ENCODE peak calls at places on chromosomes 3 and 15, in nine cellular contexts. N is aorta, J is skeletal muscle cell, K is substantia nigra, Z is activated B cell treated with CpG ODN at 0.5 μM for 24 hours, S is HEK293T, T is Panc1, B is fibroblast of mammary gland, C is NCI-H1092 treated with DMSO at 0.1 percent for 48 hours. Y is an unnamed sample.

GRCh38 chr15:26838742-26839460 is 28.0 kb upstream of the GABRA5 start:
- DNase-seq in C (no peak), T (no peak), K (no peak), B (no peak), N (no peak), S (peak; percentile 69), Z (no peak), J (no peak), Y (no peak)

GRCh38 chr3:25837038-25837437 is 47.1 kb downstream of the OXSM start:
- DNase-seq in S (no peak), C (no peak), T (no peak), J (no peak), Z (no peak), N (no peak), K (no peak), B (no peak), Y (no peak)

GRCh38 chr3:118938183-118938961 is 96.3 kb downstream of the IGSF11 start:
- DNase-seq in J (no peak), Z (no peak), T (no peak), C (no peak), N (no peak), K (no peak), B (peak; percentile 21), S (no peak), Y (peak; percentile 47)

GRCh38 chr3:25156526-25157075 is 271.5 kb upstream of the RARB start:
- DNase-seq in C (no peak), Z (no peak), N (no peak), S (no peak), T (no peak), J (peak; percentile 20), B (peak; percentile 56), K (no peak), Y (peak; percentile 76)

GRCh38 chr3:10511809-10512494 is 6.6 kb upstream of the ATP2B2 start:
- DNase-seq in N (peak; percentile 45), Z (no peak), S (no peak), B (peak; percentile 21), C (no peak), J (peak; percentile 36), K (no peak), T (no peak), Y (no peak)

GRCh38 chr15:30906366-30906765 is 2.7 kb downstream of the FAN1 start:
- DNase-seq in J (no peak), Z (no peak), B (no peak), T (no peak), C (no peak), K (no peak), N (no peak), S (no peak), Y (no peak)

GRCh38 chr3:129663045-129663446 is 56.6 kb upstream of the PLXND1 start:
- DNase-seq in B (no peak), N (no peak), T (no peak), K (no peak), S (no peak), Z (no peak), J (no peak), C (no peak), Y (no peak)

GRCh38 chr3:50807266-50807665 is 132.5 kb downstream of the DOCK3 start:
- DNase-seq in J (no peak), B (no peak), T (no peak), K (no peak), Z (no peak), S (no peak), C (peak; percentile 11), N (no peak), Y (peak; percentile 66)

GRCh38 chr3:132867956-132868355 is 145.7 kb upstream of the NPHP3 start:
- DNase-seq in C (no peak), B (peak; percentile 61), T (no peak), S (no peak), Z (no peak), N (no peak), K (no peak), J (no peak), Y (no peak)

GRCh38 chr3:193943200-193943599 is 192.7 kb upstream of the HES1 start:
- DNase-seq in S (no peak), Z (no peak), C (no peak), K (no peak), N (no peak), B (no peak), J (no peak), T (no peak), Y (no peak)

GRCh38 chr3:10722921-10723320 is 93.1 kb upstream of the SLC6A11 start:
- DNase-seq in K (no peak), N (no peak), T (no peak), S (no peak), Z (no peak), C (peak; percentile 88), B (no peak), J (no peak), Y (no peak)

GRCh38 chr3:126781889-126782491 is 78.0 kb downstream of the CHCHD6 start:
- DNase-seq in C (no peak), T (no peak), S (no peak), B (peak; percentile 95), Z (no peak), K (no peak), J (peak; percentile 78), N (no peak), Y (no peak)

GRCh38 chr3:82467051-82467450 is 705.6 kb upstream of the GBE1 start:
- DNase-seq in C (no peak), B (no peak), K (no peak), N (no peak), S (no peak), T (no peak), J (no peak), Z (no peak), Y (no peak)

GRCh38 chr15:66008920-66009572 is 139.8 kb downstream of the RAB11A start:
- DNase-seq in N (no peak), S (no peak), T (no peak), K (no peak), B (peak; percentile 80), C (no peak), Z (no peak), J (no peak), Y (no peak)

GRCh38 chr3:160768918-160769317 is 12.9 kb downstream of the PPM1L start:
- DNase-seq in S (no peak), N (no peak), Z (no peak), T (no peak), C (no peak), B (peak; percentile 1), K (no peak), J (no peak), Y (no peak)

GRCh38 chr15:25737218-25737643 is 125.9 kb downstream of the ATP10A start:
- DNase-seq in C (no peak), J (no peak), T (no peak), B (no peak), Z (no peak), N (peak; percentile 86), K (no peak), S (no peak), Y (no peak)

GRCh38 chr3:183329543-183329942 is 76.5 kb downstream of the B3GNT5 start:
- DNase-seq in S (no peak), Z (no peak), C (no peak), N (no peak), J (no peak), T (no peak), K (no peak), B (no peak), Y (no peak)

GRCh38 chr3:143241556-143241955 is 122.0 kb downstream of the CHST2 start:
- DNase-seq in K (no peak), S (no peak), C (no peak), N (no peak), J (no peak), T (no peak), B (peak; percentile 51), Z (no peak), Y (no peak)

GRCh38 chr3:122392868-122393844 is 9.2 kb downstream of the FAM162A start:
- DNase-seq in J (no peak), K (no peak), S (peak; percentile 36), C (peak; percentile 24), Z (no peak), B (peak; percentile 64), N (no peak), T (no peak), Y (no peak)

GRCh38 chr15:26323564-26323963 is 449.3 kb downstream of the GABRB3 start:
- DNase-seq in Z (no peak), K (no peak), T (no peak), B (no peak), S (no peak), C (no peak), J (no peak), N (no peak), Y (no peak)

GRCh38 chr3:123081718-123082369 is 15.0 kb downstream of the PDIA5 start:
- DNase-seq in B (no peak), N (no peak), K (no peak), Z (no peak), S (no peak), C (peak; percentile 92), J (no peak), T (no peak), Y (no peak)

GRCh38 chr15:71301958-71302621 is 186.8 kb downstream of the THSD4 start:
- DNase-seq in J (no peak), T (no peak), N (no peak), S (no peak), C (no peak), B (peak; percentile 25), Z (no peak), K (no peak), Y (no peak)

GRCh38 chr3:188782725-188783124 is 389.0 kb upstream of the TPRG1 start:
- DNase-seq in C (no peak), T (no peak), Z (no peak), J (no peak), S (no peak), K (no peak), N (no peak), B (no peak), Y (no peak)